ENCODE peak calls at places on chromosomes 6 and 20, in four cellular contexts. L, Y, S and O are unnamed samples.

GRCh38 chr20:34045294-34045693 is 51.6 kb downstream of the RALY start:
- DNase-seq in Y (no peak), L (no peak), S (peak), O (no peak)

GRCh38 chr6:84752118-84752850 is 12.1 kb downstream of the TBX18 start:
- DNase-seq in S (no peak), L (no peak), Y (no peak), O (no peak)

GRCh38 chr6:158634695-158635426 is 9.7 kb downstream of the DYNLT1 start:
- DNase-seq in L (no peak), Y (no peak), S (no peak), O (no peak)

GRCh38 chr6:152983637-152984386 is 971 bp upstream of the FBXO5 start:
- DNase-seq in S (peak), Y (peak), L (peak), O (no peak)

GRCh38 chr20:43515628-43516027 is 8.1 kb downstream of the L3MBTL1 start:
- DNase-seq in L (no peak), Y (no peak), S (no peak), O (no peak)

GRCh38 chr6:5997420-5998093 is 9.2 kb downstream of the NRN1 start:
- DNase-seq in L (peak), Y (no peak), S (no peak), O (no peak)

GRCh38 chr20:10629946-10630345 is 43.9 kb downstream of the JAG1 start:
- DNase-seq in Y (no peak), S (no peak), L (no peak), O (no peak)

GRCh38 chr6:131910956-131911355 is 40.2 kb downstream of the CCN2 start:
- DNase-seq in L (no peak), S (no peak), Y (no peak), O (no peak)

GRCh38 chr20:37389241-37389747 is 43.4 kb downstream of the SRC start:
- DNase-seq in L (no peak), S (no peak), Y (peak), O (peak)

GRCh38 chr20:6108330-6108729 is 14.5 kb downstream of the FERMT1 start:
- DNase-seq in L (no peak), Y (no peak), S (no peak), O (no peak)

GRCh38 chr6:19866900-19867627 is 29.9 kb downstream of the ID4 start:
- DNase-seq in Y (no peak), S (no peak), L (peak), O (no peak)

GRCh38 chr6:149271348-149272340 is 45.9 kb upstream of the TAB2 start:
- DNase-seq in Y (no peak), L (no peak), S (no peak), O (no peak)

GRCh38 chr20:53647286-53647821 is 53.7 kb upstream of the ZNF217 start:
- DNase-seq in Y (no peak), S (no peak), L (no peak), O (no peak)

GRCh38 chr20:1299522-1299921 is 29.4 kb downstream of the SDCBP2 start:
- DNase-seq in Y (no peak), L (peak), S (peak), O (no peak)

GRCh38 chr20:62352402-62353288 is 14.5 kb downstream of the LAMA5 start:
- DNase-seq in Y (peak), L (no peak), S (no peak), O (no peak)

GRCh38 chr6:148177589-148178233 is 164.9 kb upstream of the SASH1 start:
- DNase-seq in L (no peak), S (peak), Y (peak), O (no peak)

GRCh38 chr20:47730744-47731143 is 54.5 kb downstream of the SULF2 start:
- DNase-seq in S (no peak), Y (no peak), L (no peak), O (no peak)

GRCh38 chr6:56841372-56841749 is 113.5 kb upstream of the BEND6 start:
- DNase-seq in L (no peak), Y (no peak), S (no peak), O (no peak)

GRCh38 chr6:109925060-109925459 is 53.1 kb upstream of the GPR6 start:
- DNase-seq in L (no peak), Y (no peak), S (peak), O (no peak)

GRCh38 chr6:132362318-132363185 is 38.7 kb downstream of the MOXD1 start:
- DNase-seq in Y (no peak), L (no peak), S (no peak), O (no peak)

GRCh38 chr6:106253194-106253593 is 72.4 kb downstream of the ATG5 start:
- DNase-seq in S (no peak), L (no peak), Y (no peak), O (no peak)

GRCh38 chr20:46308258-46309157 is at the start of gene CDH22:
- DNase-seq in S (peak), L (no peak), Y (peak), O (no peak)

GRCh38 chr20:8571660-8572059 is 439.6 kb downstream of the PLCB1 start:
- DNase-seq in Y (no peak), L (no peak), S (no peak), O (no peak)

GRCh38 chr20:10271470-10272219 is 53.0 kb downstream of the SNAP25 start:
- DNase-seq in S (no peak), L (no peak), Y (no peak), O (no peak)

GRCh38 chr6:127939442-127940066 is 38.7 kb upstream of the THEMIS start:
- DNase-seq in Y (no peak), S (no peak), L (peak), O (no peak)

GRCh38 chr6:129679250-129679649 is 30.7 kb downstream of the ARHGAP18 start:
- DNase-seq in S (no peak), Y (no peak), L (no peak), O (no peak)

GRCh38 chr20:60200305-60200918 is 242.2 kb downstream of the CDH26 start:
- DNase-seq in S (no peak), Y (no peak), L (no peak), O (no peak)

GRCh38 chr6:329888-330691 is 37.8 kb downstream of the DUSP22 start:
- DNase-seq in L (no peak), S (peak), Y (no peak), O (no peak)
- TF ChIP-seq CTCF in L (no peak), S (no peak), Y (no peak), O (no peak)

GRCh38 chr6:98037571-98037970 is 754.6 kb upstream of the MMS22L start:
- DNase-seq in L (no peak), S (no peak), Y (no peak), O (no peak)

GRCh38 chr6:98039443-98039842 is 756.4 kb upstream of the MMS22L start:
- DNase-seq in Y (no peak), S (no peak), L (no peak), O (no peak)

GRCh38 chr6:98041072-98041471 is 758.1 kb upstream of the MMS22L start:
- DNase-seq in Y (no peak), S (no peak), L (no peak), O (no peak)

GRCh38 chr6:98041921-98042320 is 758.9 kb upstream of the MMS22L start:
- DNase-seq in Y (no peak), L (no peak), S (no peak), O (no peak)

DNA sequence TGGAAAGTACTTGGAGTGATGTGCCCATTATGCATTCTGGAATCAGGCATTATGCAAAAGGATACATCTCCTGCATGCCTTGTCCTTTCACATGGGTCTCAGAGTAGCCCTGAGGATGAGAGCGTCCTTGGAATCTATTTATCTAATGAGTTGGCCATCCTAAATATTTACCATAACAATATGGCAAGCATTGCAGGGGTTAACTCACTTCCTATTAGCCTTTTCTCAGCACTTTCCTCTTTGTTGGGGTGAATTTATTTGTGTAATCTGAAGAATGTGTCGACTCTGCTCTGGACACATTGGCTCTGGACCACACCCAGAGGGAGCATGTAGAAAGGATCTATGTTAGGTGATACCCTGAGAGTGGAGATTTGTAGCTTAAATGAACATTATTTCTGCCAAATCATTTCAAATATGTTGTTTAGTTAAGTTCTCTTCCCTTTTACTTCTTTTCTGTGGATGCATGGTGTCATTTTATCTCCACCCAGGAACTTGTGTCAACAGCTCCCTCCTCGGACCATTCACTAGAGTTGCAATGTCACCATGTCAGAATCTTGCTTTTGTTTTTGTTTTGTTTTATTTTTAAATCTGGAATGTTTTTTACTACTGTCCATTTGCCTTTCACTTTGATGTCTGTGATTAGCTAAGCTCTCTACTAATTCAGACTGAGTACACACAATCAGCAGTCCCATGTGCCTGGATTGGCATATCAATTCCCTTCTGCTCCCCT is 757.0 kb upstream of the MMS22L start:
- DNase-seq in L (peak), S (peak), Y (no peak), O (no peak)
- TF ChIP-seq CTCF in L (peak), S (no peak), Y (no peak), O (peak)

DNA sequence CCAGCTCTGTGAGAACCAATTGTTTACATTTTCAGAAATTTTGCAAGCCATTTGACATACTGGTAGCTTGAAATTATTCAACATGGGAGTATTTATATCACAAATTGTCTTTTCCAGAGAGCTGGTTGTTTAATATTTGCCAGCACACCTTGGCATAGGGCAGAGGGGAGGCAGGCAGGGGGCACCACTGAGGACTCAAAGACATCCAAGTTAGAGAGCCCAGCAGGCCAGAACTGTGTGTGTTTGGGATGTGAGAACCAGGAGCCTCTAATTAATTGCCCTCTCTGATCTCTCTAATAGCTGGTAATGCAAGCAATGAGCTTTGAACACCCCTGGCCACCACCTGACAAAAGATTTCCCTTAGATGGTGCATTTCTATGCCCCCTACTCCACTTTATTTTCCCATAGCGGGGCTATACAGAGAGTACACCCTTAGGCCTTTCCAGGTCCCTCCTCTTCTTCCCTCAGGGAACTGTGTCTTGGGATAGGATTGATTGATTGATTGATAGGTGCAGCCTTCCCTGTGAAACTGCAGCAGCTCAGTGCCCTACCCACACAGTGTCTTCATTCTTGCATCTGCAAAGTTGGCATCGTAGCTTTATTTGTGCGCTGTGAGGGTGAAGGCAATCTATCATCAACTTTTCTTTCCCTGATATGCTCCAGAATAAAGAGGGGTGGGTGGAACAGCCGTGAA is 29.2 kb downstream of the MOCS1 start:
- DNase-seq in L (no peak), Y (no peak), S (no peak), O (no peak)
- TF ChIP-seq CTCF in L (no peak), Y (no peak), S (peak), O (peak)

GRCh38 chr6:160930547-160931377 is 60.8 kb upstream of the MAP3K4 start:
- DNase-seq in L (peak), S (peak), Y (peak), O (peak)

GRCh38 chr6:160929831-160930230 is 61.7 kb upstream of the MAP3K4 start:
- DNase-seq in L (no peak), S (no peak), Y (no peak), O (no peak)

GRCh38 chr6:160934157-160934556 is 57.4 kb upstream of the MAP3K4 start:
- DNase-seq in L (no peak), S (no peak), Y (no peak), O (no peak)

GRCh38 chr6:160931378-160932343 is 59.9 kb upstream of the MAP3K4 start:
- DNase-seq in Y (no peak), L (no peak), S (no peak), O (no peak)

DNA sequence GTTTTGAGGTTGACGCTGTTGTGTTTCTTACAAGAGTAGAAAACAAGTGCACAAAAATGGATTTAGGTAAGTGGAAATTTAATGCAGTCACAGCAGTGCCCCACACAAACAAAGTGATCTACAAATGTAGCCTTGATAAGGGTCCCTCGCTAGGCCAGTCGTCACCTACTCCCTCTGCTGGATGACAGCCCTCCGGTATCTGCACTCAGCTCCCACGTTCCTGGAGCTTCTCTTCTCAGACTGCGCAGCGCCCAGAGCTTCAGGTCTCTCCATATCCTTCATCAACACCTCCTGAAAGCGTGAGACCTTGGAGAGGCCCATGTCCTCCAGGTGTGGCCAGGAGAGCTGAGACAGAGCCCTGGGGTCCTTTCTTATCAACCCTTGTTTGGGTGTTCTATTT is 58.3 kb upstream of the MAP3K4 start:
- DNase-seq in Y (no peak), L (no peak), S (peak), O (no peak)
- TF ChIP-seq CTCF in Y (no peak), L (no peak), S (peak), O (peak)

GRCh38 chr6:35955970-35956369 is 35.1 kb upstream of the SRPK1 start:
- DNase-seq in L (no peak), Y (no peak), S (no peak), O (no peak)
- TF ChIP-seq CTCF in L (no peak), Y (no peak), S (peak), O (peak)